ENCODE peak calls at places on chromosome 22, in six cellular contexts. A is choroid plexus epithelial cell, Q is kidney epithelial cell, C is GM12865, L is AG09309, O is IMR-90. Z is an unnamed sample.

GRCh38 chr22:22075382-22076163 is 93.0 kb upstream of the TOP3B start:
- DNase-seq in L (no peak), A (no peak), C (no peak), Q (no peak), O (no peak), Z (no peak)

GRCh38 chr22:50138036-50138435 is 32.5 kb upstream of the PANX2 start:
- DNase-seq in C (no peak), L (no peak), A (no peak), O (no peak), Q (no peak), Z (no peak)

GRCh38 chr22:36497910-36498669 is 8.8 kb downstream of the FOXRED2 start:
- DNase-seq in Q (no peak), O (no peak), C (no peak), A (peak), L (no peak), Z (no peak)

GRCh38 chr22:36743591-36744412 is 32.1 kb downstream of the IFT27 start:
- DNase-seq in Q (no peak), A (no peak), L (no peak), C (no peak), O (no peak), Z (no peak)

GRCh38 chr22:26547426-26547825 is 35.2 kb upstream of the TFIP11 start:
- DNase-seq in L (no peak), A (no peak), O (peak), C (no peak), Q (no peak), Z (no peak)

GRCh38 chr22:24807284-24807950 is 1.4 kb downstream of the SGSM1 start:
- DNase-seq in L (no peak), O (no peak), A (peak), C (no peak), Q (no peak), Z (no peak)

GRCh38 chr22:42317691-42318547 is 47.5 kb upstream of the TCF20 start:
- DNase-seq in A (no peak), O (no peak), C (no peak), Q (no peak), L (no peak), Z (no peak)

GRCh38 chr22:21448627-21449416 is 18.4 kb upstream of the TMEM191C start:
- DNase-seq in C (no peak), A (no peak), O (no peak), Q (no peak), L (no peak), Z (no peak)

GRCh38 chr22:27406389-27406861 is 395.1 kb downstream of the MN1 start:
- DNase-seq in L (no peak), O (peak), A (no peak), Q (no peak), C (no peak), Z (no peak)

GRCh38 chr22:35525687-35526332 is 14.8 kb upstream of the RASD2 start:
- DNase-seq in L (no peak), O (no peak), C (no peak), A (no peak), Q (no peak), Z (no peak)

GRCh38 chr22:26994801-26995200 is 337.4 kb downstream of the MIAT start:
- DNase-seq in L (no peak), A (no peak), Q (no peak), O (no peak), C (no peak), Z (no peak)

GRCh38 chr22:38760477-38761201 is 4.8 kb upstream of the SUN2 start:
- DNase-seq in Q (no peak), A (peak), O (peak), C (no peak), L (no peak), Z (no peak)

GRCh38 chr22:21841422-21841821 is 26.0 kb downstream of the MAPK1 start:
- DNase-seq in Q (no peak), C (no peak), A (no peak), O (no peak), L (no peak), Z (no peak)

GRCh38 chr22:37549704-37550059 is 10.6 kb upstream of the CDC42EP1 start:
- DNase-seq in L (no peak), A (peak), O (peak), Q (no peak), C (no peak), Z (no peak)

GRCh38 chr22:47878460-47878859 is 1116.0 kb downstream of the TBC1D22A start:
- DNase-seq in Q (no peak), C (no peak), A (no peak), O (no peak), L (no peak), Z (no peak)

GRCh38 chr22:33537059-33537458 is 383.2 kb downstream of the LARGE1 start:
- DNase-seq in O (no peak), Q (no peak), C (no peak), A (no peak), L (no peak), Z (no peak)
- TF ChIP-seq CTCF in O (no peak), Q (no peak), C (no peak), A (no peak), L (no peak), Z (no peak)

GRCh38 chr22:44673406-44673805 is 28.6 kb upstream of the PRR5 start:
- DNase-seq in O (no peak), Q (no peak), L (no peak), C (no peak), A (no peak), Z (no peak)

GRCh38 chr22:44677299-44678244 is 24.4 kb upstream of the PRR5 start:
- DNase-seq in C (no peak), L (no peak), Q (no peak), A (no peak), O (no peak), Z (no peak)

GRCh38 chr22:44678980-44679647 is 22.9 kb upstream of the PRR5 start:
- DNase-seq in O (no peak), C (no peak), Q (no peak), A (no peak), L (no peak), Z (no peak)

GRCh38 chr22:44678245-44678979 is 23.6 kb upstream of the PRR5 start:
- DNase-seq in A (no peak), Q (no peak), L (no peak), O (no peak), C (no peak), Z (no peak)

GRCh38 chr22:44676441-44677298 is 25.3 kb upstream of the PRR5 start:
- DNase-seq in L (no peak), A (no peak), Q (no peak), C (no peak), O (peak), Z (no peak)
- TF ChIP-seq CTCF in L (no peak), A (no peak), Q (no peak), C (no peak), O (no peak), Z (no peak)

DNA sequence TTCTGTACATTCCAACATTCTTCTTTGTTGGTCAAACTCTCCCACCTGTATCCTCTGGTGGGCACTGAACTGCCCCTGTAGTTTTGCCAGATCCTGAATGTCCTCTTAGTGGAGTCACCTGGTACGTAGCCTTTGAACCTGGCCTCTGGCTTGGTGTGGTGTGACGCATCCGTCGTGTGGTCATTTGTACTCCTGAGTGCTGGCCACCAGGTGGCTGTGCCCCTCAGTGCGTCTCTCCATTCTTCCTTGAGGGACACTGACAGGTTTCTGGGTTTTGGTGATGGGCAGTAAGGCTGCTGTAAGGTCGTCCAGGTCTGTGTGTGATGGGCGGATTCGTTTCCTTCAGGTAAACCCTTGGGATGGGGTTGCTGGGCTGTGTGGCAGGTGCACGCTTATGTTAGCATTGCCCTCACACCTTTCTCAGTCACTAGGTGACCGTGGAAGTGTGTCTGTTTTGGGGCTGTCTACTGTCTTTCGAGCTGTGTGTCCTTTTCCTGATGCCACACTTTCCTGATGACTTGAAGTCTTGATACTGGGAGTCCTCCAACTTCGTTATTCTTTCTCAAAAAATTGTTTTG is 13.6 kb upstream of the RANBP1 start:
- DNase-seq in A (no peak), Q (no peak), C (no peak), L (no peak), O (no peak), Z (no peak)
- TF ChIP-seq CTCF in A (peak), Q (no peak), C (no peak), L (no peak), O (no peak), Z (no peak)

GRCh38 chr22:46659059-46659790 is 39.0 kb downstream of the GRAMD4 start:
- DNase-seq in A (no peak), Q (no peak), C (no peak), O (no peak), L (no peak), Z (no peak)

GRCh38 chr22:46662226-46662625 is 42.0 kb downstream of the GRAMD4 start:
- DNase-seq in L (no peak), Q (no peak), O (no peak), C (no peak), A (no peak), Z (no peak)

GRCh38 chr22:46661221-46661851 is 41.1 kb downstream of the GRAMD4 start:
- DNase-seq in A (peak), C (no peak), O (peak), L (no peak), Q (peak), Z (no peak)

GRCh38 chr22:46659791-46660186 is 39.6 kb downstream of the GRAMD4 start:
- DNase-seq in C (no peak), A (no peak), L (no peak), O (no peak), Q (no peak), Z (no peak)

GRCh38 chr22:46660604-46661201 is 40.5 kb downstream of the GRAMD4 start:
- DNase-seq in O (no peak), Q (no peak), L (no peak), C (no peak), A (no peak), Z (no peak)
- TF ChIP-seq CTCF in O (no peak), Q (no peak), L (no peak), C (no peak), A (no peak), Z (no peak)

DNA sequence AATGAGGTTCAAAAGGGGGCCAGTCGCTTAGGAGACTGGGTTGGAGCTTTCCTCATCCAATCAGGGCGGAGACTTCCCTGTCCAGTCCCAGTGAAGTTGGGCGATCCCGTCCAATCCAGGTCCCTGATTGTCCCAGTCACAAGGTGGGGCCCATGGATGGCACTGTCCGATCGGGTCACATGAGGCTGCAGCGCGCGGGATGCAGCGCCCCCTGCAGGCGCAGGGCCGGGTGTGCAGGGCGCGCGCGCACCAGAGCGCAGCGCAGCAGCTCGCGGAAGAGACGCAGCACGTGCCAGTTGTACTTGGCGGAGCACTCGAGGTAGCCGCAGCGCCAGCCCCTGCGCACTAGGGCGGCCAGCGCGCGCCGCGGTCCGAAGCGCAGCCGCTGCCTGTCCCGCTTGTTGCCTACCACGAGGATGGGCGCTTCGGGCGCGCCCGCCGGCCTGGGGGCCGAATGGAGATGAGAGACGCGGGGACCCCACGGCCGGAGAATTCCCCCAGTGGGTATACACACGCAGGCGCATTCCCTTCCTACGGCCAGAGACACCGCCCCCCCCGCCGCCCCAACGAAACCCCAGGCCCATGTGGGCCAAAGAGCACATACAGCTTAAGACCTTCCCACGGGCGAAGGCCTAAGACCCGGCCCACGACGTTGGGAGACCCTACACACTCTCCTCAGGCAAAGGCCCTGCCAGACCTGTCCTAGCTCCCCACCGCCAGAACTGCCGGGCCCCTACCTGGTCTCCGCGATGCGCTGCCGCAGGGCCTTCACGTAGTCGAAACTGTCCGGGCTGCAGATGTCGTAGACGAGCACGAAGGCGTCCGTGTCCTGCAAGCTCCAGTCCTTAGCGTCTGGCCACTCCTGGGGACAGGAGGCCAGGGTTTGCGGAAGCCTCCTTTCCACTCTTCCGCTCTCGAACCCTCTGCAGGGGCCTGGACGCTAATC is 2.1 kb downstream of the RASL10A start:
- DNase-seq in A (peak), C (no peak), O (no peak), L (no peak), Q (no peak), Z (peak)
- TF ChIP-seq CTCF in A (peak), C (peak), O (peak), L (peak), Q (peak), Z (peak)

DNA sequence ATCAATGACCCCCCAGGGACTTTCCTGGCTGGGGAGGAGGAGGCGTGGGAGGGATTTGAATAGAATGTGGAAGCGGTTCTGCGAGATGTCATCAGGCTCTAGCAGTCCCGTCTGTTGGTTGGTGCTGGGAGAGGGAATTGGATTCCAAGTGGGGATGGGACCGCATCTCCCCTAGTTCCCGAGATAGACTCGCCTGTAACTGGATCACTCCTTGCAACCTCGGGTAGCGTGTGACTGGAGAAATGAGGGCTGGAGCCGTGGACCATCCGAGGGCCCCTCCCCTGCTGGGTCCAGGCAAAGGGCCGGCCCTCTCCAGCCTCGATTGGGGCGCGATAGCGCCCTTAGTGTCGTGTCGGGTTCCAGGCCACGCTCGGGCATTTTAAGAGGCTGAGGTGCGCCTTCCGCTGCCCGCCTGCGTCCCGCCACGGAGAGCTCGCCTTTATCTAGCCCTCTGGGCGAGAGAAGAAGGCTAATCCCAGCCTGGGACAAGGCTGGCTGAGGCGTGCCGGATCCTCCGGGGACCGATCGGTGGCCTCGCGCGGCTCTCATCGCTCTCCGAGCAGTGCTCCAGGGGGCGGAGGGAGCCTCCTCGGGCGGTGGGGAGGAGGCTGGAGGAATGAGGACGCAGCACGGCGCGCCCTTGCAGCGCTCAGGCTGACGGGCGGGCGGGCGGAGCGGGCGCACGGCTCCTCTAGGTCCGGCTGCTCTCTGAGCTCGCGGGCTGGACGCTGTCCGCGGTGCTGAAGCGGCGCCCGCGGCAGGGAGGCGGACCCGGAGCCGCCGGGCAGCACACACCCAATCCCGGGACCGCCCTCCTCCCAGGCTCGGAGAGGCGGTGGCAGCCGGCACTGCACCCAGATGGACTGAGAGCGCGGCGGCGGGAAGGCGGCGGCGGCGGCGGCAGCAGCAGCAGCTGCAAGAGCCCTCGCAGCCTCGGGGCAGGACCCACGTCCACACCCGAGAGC is 107.8 kb downstream of the OSBP2 start:
- DNase-seq in A (peak), Q (peak), C (peak), L (peak), O (peak), Z (peak)
- TF ChIP-seq CTCF in A (no peak), Q (no peak), C (no peak), L (no peak), O (peak), Z (no peak)

GRCh38 chr22:32748509-32748908 is 53.0 kb upstream of the TIMP3 start:
- DNase-seq in Q (no peak), L (no peak), A (no peak), O (no peak), C (no peak), Z (no peak)

GRCh38 chr22:32747588-32747987 is 53.9 kb upstream of the TIMP3 start:
- DNase-seq in O (no peak), Q (no peak), L (no peak), A (no peak), C (no peak), Z (no peak)

GRCh38 chr22:32745251-32745995 is 56.1 kb upstream of the TIMP3 start:
- DNase-seq in Q (no peak), A (peak), O (peak), C (no peak), L (peak), Z (no peak)

GRCh38 chr22:32745996-32746322 is 55.5 kb upstream of the TIMP3 start:
- DNase-seq in C (no peak), L (no peak), O (no peak), A (no peak), Q (no peak), Z (no peak)

DNA sequence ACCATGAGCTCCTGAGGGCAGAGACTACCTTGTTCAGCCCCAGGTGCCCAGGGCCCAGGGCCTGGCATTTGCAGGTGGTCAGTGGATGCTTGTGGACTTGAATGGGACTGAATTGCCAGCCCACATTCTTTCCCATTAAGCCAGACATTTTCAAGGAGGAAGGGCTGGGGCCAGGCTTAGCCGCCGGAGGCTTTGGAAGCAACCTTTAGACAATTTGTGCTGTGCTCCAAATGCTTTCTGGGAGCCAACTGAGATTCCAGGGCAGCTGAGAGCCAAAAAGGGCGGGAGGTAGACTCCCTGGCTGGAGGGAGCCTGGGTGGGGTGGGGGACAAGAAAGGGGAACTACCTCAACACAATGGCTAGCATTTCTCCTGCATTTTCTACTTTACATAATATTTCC is 54.8 kb upstream of the TIMP3 start:
- DNase-seq in A (no peak), L (no peak), Q (no peak), C (no peak), O (no peak), Z (no peak)
- TF ChIP-seq CTCF in A (no peak), L (no peak), Q (no peak), C (no peak), O (no peak), Z (no peak)

DNA sequence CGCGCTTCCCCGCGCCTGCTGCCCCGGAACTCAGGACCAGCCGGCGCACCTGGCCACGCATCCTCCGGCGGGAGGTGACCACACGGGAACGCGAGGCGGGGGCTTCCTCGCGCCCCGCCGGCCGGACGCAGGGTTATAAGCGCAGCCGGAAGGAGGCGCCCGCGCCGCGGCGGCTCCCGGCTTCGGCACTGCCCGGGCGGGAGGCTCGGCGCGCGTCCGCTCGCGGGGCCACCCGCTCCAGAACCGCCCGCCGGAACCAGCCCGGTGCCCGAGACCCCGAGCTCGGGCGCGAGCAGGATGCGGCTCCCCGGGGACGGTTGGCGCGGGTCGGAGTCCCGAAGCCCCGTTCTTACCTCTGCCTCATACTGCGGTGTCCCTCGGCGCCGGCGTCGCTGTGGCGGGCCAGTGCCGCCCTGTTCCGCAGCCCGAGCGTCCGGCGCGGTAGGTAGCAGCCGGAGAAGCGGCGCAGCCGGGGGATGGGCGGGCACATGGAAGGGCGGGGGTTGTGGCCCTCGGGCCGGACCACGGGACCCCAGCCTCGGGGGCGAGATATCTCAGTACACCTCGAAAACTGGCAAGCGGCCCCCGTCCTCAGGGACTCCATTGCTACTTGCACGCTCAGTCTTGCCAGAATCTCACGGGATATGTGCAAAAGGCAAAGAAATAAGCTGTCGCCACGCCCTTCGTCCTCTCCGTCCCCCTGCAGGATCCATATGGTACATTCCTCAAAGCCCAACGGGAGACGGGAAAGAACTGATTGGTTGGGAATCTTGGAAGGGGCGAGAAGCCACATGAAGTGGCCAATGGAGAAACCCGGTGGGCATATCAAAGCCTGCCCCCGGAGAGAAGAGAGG is 23.1 kb downstream of the MICAL3 start:
- DNase-seq in O (peak), A (peak), C (peak), L (peak), Q (peak), Z (peak)
- TF ChIP-seq CTCF in O (peak), A (peak), C (peak), L (peak), Q (peak), Z (peak)

DNA sequence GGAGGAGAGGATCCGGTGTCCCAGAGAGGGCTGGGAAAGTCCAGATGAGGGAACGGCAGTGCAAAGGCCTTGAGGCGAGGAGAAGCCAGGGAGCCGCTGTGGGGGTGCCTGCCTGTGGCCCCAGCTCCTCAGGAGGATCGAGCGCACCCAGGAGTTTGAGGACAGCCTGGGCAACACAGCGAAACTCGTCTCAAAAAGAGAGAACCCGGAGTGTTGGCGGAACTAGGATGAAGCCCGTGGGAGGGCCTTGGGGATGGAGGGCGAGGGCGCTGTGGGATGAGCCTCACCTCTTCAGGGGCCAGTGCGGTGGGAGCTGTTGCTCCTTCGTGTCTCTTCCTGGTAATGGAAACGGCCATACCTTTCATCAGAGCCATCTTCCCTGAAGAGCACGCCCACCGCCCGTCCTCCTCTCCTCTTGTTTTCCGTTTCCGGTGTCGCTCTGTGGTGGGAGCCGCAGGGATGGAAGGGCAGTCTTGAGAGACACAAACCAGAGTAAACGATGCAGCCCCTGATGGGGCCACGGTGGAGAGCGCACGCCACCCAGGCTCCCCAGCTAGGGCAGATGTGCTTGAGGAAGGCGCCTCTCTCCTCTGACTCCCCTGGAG is 15.7 kb downstream of the TRMU start:
- DNase-seq in L (no peak), A (no peak), O (no peak), Q (no peak), C (no peak), Z (no peak)
- TF ChIP-seq CTCF in L (no peak), A (no peak), O (no peak), Q (no peak), C (no peak), Z (no peak)

Z was measured in GM13976.